ENCODE peak calls at places on chromosomes 5 and 9, in ten cellular contexts. Q, Y, A, O, R, D, N, Z, V and L are unnamed samples.
A peak's percentile ranks its signal among the peaks of the same experiment; 100 is the strongest.

GRCh38 chr9:31243386-31243785 is 1141.1 kb upstream of the ACO1 start:
- DNase-seq in Q (no peak), Y (no peak), A (no peak), O (no peak), R (no peak), D (no peak), N (no peak), Z (no peak), V (no peak), L (no peak)

GRCh38 chr9:134162926-134163373 is 1.4 kb downstream of the RNU6ATAC start:
- DNase-seq in Q (no peak), Y (no peak), A (no peak), O (no peak), R (no peak), D (no peak), N (no peak), Z (no peak), V (no peak), L (no peak)

GRCh38 chr5:79093762-79094161 is 17.8 kb upstream of the BHMT start:
- DNase-seq in Q (no peak), Y (no peak), A (no peak), O (no peak), R (peak; percentile 70), D (no peak), N (no peak), Z (no peak), V (no peak), L (no peak)

GRCh38 chr9:19935422-19935821 is 146.6 kb upstream of the SLC24A2 start:
- DNase-seq in Q (no peak), Y (no peak), A (no peak), O (no peak), R (no peak), D (no peak), N (no peak), Z (no peak), V (no peak), L (no peak)

GRCh38 chr9:26779072-26779471 is 113.5 kb downstream of the CAAP1 start:
- DNase-seq in Q (no peak), Y (no peak), A (no peak), O (no peak), R (no peak), D (no peak), N (peak; percentile 46), Z (no peak), V (no peak), L (no peak)

GRCh38 chr9:128159073-128159783 is 837 bp upstream of the BBLN start:
- DNase-seq in Q (no peak), Y (no peak), A (no peak), O (no peak), R (no peak), D (no peak), N (peak; percentile 18), Z (no peak), V (peak; percentile 39), L (no peak)

GRCh38 chr5:131488463-131488862 is 146.6 kb downstream of the RAPGEF6 start:
- DNase-seq in Q (no peak), Y (no peak), A (no peak), O (no peak), R (no peak), D (peak; percentile 45), N (no peak), Z (no peak), V (no peak), L (no peak)

GRCh38 chr5:124528838-124529237 is 217.6 kb downstream of the ZNF608 start:
- DNase-seq in Q (no peak), Y (no peak), A (no peak), O (no peak), R (no peak), D (no peak), N (no peak), Z (no peak), V (no peak), L (no peak)

GRCh38 chr9:16653491-16654407 is 216.7 kb downstream of the BNC2 start:
- DNase-seq in Q (no peak), Y (no peak), A (no peak), O (no peak), R (peak; percentile 19), D (peak; percentile 17), N (no peak), Z (peak; percentile 76), V (peak; percentile 12), L (no peak)

GRCh38 chr9:94168203-94169000 is 84.1 kb downstream of the PTPDC1 start:
- DNase-seq in Q (no peak), Y (no peak), A (no peak), O (no peak), R (no peak), D (no peak), N (no peak), Z (no peak), V (no peak), L (no peak)
- H3K36me3 ChIP-seq in Q (peaks cover 7% of the 10 kb centered on the region), Y (no peaks in the 10 kb centered on the region), A (peaks cover 4% of the 10 kb centered on the region), O (peaks cover under 1% of the 10 kb centered on the region), R (peaks cover 26% of the 10 kb centered on the region), D (no peaks in the 10 kb centered on the region), N (peaks cover 2% of the 10 kb centered on the region), Z (no peaks in the 10 kb centered on the region), V (no peaks in the 10 kb centered on the region), L (peaks cover 15% of the 10 kb centered on the region)

GRCh38 chr9:111533099-111533785 is 8.3 kb downstream of the ZNF483 start:
- DNase-seq in Q (no peak), Y (no peak), A (no peak), O (no peak), R (no peak), D (no peak), N (no peak), Z (no peak), V (no peak), L (no peak)

GRCh38 chr9:111527347-111527746 is 2.4 kb downstream of the ZNF483 start:
- DNase-seq in Q (no peak), Y (no peak), A (no peak), O (no peak), R (no peak), D (no peak), N (no peak), Z (no peak), V (no peak), L (no peak)

GRCh38 chr9:111529787-111530186 is 4.8 kb downstream of the ZNF483 start:
- DNase-seq in Q (no peak), Y (no peak), A (no peak), O (peak; percentile 61), R (no peak), D (no peak), N (no peak), Z (no peak), V (no peak), L (no peak)

DNA sequence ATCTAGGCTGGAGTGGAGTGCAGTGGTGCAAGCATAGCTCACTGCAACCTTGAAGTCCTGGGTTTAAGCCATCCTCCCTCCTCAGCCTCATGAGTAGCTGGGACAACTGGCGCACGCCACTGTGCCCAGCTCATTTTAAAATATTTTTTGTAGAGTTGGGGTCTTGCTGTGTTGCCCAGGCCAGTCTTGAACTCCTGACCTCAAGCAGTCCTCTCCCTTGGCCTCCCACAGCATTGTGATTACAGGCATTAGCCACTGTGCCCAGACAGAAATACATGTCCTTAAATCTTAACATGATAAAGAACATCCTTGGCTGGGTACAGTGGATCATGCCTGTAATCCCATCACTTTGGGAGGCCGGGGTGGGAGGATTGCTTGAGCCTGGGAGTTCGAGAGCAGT is 6.7 kb downstream of the ZNF483 start:
- DNase-seq in Q (no peak), Y (no peak), A (no peak), O (no peak), R (no peak), D (no peak), N (no peak), Z (no peak), V (no peak), L (no peak)
- H3K9me3 ChIP-seq in Q (peaks cover 51% of the 10 kb centered on the region), Y (peaks cover under 1% of the 10 kb centered on the region), A (peaks cover 47% of the 10 kb centered on the region), O (peaks cover 4% of the 10 kb centered on the region), R (no peaks in the 10 kb centered on the region), D (no peaks in the 10 kb centered on the region), N (no peaks in the 10 kb centered on the region), Z (peaks cover 13% of the 10 kb centered on the region), V (peaks cover 7% of the 10 kb centered on the region), L (peaks cover 5% of the 10 kb centered on the region)

GRCh38 chr5:142313275-142313674 is 11.5 kb downstream of the SPRY4 start:
- DNase-seq in Q (no peak), Y (no peak), A (no peak), O (no peak), R (no peak), D (no peak), N (no peak), Z (no peak), V (no peak), L (no peak)
- TF ChIP-seq POLR2AphosphoS5 in Q (no peak), Y (no peak), A (no peak), O (no peak), R (no peak), D (no peak), N (peak; percentile 8), Z (no peak), V (no peak), L (no peak)

GRCh38 chr5:83538788-83539535 is 67.4 kb downstream of the VCAN start:
- DNase-seq in Q (no peak), Y (no peak), A (no peak), O (no peak), R (no peak), D (no peak), N (no peak), Z (no peak), V (no peak), L (no peak)
- H3K36me3 ChIP-seq in Q (no peaks in the 10 kb centered on the region), Y (no peaks in the 10 kb centered on the region), A (no peaks in the 10 kb centered on the region), O (peaks cover 33% of the 10 kb centered on the region), R (peaks cover 76% of the 10 kb centered on the region), D (no peaks in the 10 kb centered on the region), N (no peaks in the 10 kb centered on the region), Z (no peaks in the 10 kb centered on the region), V (no peaks in the 10 kb centered on the region), L (no peaks in the 10 kb centered on the region)